ENCODE peak calls at places on chromosomes 1 and 21, in ten cellular contexts. D, A, Z, T, F, H, X, B, K and N are unnamed samples.

GRCh38 chr1:194705123-194705522 is 1518.7 kb upstream of the B3GALT2 start:
- DNase-seq in D (peak), A (no peak), Z (no peak), T (no peak), F (peak), H (no peak), X (no peak), B (no peak), K (no peak), N (no peak)

GRCh38 chr21:16388911-16389515 is 659.2 kb downstream of the USP25 start:
- DNase-seq in D (no peak), A (no peak), Z (no peak), T (peak), F (no peak), H (no peak), X (no peak), B (no peak), K (no peak), N (no peak)

GRCh38 chr1:59316497-59317128 is 19.7 kb downstream of the FGGY start:
- DNase-seq in D (peak), A (no peak), Z (no peak), T (no peak), F (no peak), H (peak), X (no peak), B (no peak), K (no peak), N (no peak)

GRCh38 chr1:1196431-1197187 is 9.8 kb downstream of the TNFRSF18 start:
- DNase-seq in D (no peak), A (no peak), Z (no peak), T (no peak), F (no peak), H (no peak), X (no peak), B (no peak), K (no peak), N (no peak)

GRCh38 chr1:111821121-111821745 is 65.5 kb downstream of the DDX20 start:
- DNase-seq in D (no peak), A (no peak), Z (no peak), T (no peak), F (no peak), H (no peak), X (no peak), B (no peak), K (no peak), N (peak)

GRCh38 chr1:66275601-66276023 is 258.3 kb upstream of the SGIP1 start:
- DNase-seq in D (no peak), A (no peak), Z (no peak), T (no peak), F (no peak), H (peak), X (no peak), B (peak), K (peak), N (no peak)

GRCh38 chr1:6870571-6870970 is 85.3 kb downstream of the CAMTA1 start:
- DNase-seq in D (peak), A (no peak), Z (no peak), T (no peak), F (peak), H (no peak), X (no peak), B (no peak), K (no peak), N (no peak)

GRCh38 chr21:44658511-44658910 is 779 bp downstream of the KRTAP12-3 start:
- DNase-seq in D (no peak), A (no peak), Z (no peak), T (no peak), F (no peak), H (no peak), X (no peak), B (no peak), K (no peak), N (no peak)

GRCh38 chr1:14571810-14572767 is 26.4 kb upstream of the KAZN start:
- DNase-seq in D (no peak), A (no peak), Z (no peak), T (no peak), F (no peak), H (no peak), X (no peak), B (peak), K (no peak), N (no peak)

GRCh38 chr1:45518910-45519309 is 2.8 kb downstream of the PRDX1 start:
- DNase-seq in D (peak), A (no peak), Z (no peak), T (no peak), F (no peak), H (no peak), X (no peak), B (no peak), K (no peak), N (no peak)

GRCh38 chr1:1763657-1764621 is 14.3 kb downstream of the NADK start:
- DNase-seq in D (no peak), A (no peak), Z (no peak), T (peak), F (peak), H (no peak), X (no peak), B (no peak), K (peak), N (peak)

GRCh38 chr1:184210048-184210447 is 158.5 kb downstream of the TSEN15 start:
- DNase-seq in D (peak), A (no peak), Z (no peak), T (no peak), F (peak), H (no peak), X (no peak), B (no peak), K (no peak), N (no peak)